ENCODE peak calls at places on chromosomes 1 and 21, in four cellular contexts. One of them, this sample, is unnamed.

GRCh38 chr1:201713093-201713810 is 115.7 kb upstream of the IPO9 start:
- DNase-seq in tibial nerve: peak
- DNase-seq in A549: peak
- DNase-seq in thyroid gland: peak
- DNase-seq in this sample: peak

GRCh38 chr1:235289859-235290739 is 37.9 kb downstream of the ARID4B start:
- DNase-seq in tibial nerve: no peak
- DNase-seq in A549: no peak
- DNase-seq in thyroid gland: no peak
- DNase-seq in this sample: no peak

GRCh38 chr21:39373634-39374033 is 24.7 kb upstream of the HMGN1 start:
- DNase-seq in tibial nerve: no peak
- DNase-seq in A549: no peak
- DNase-seq in thyroid gland: no peak
- DNase-seq in this sample: no peak

GRCh38 chr1:227399152-227399730 is 80.9 kb upstream of the CDC42BPA start:
- DNase-seq in tibial nerve: no peak
- DNase-seq in A549: no peak
- DNase-seq in thyroid gland: no peak
- DNase-seq in this sample: no peak

GRCh38 chr1:108000620-108001105 is 35.7 kb upstream of the VAV3 start:
- DNase-seq in tibial nerve: peak
- DNase-seq in A549: no peak
- DNase-seq in thyroid gland: peak
- DNase-seq in this sample: no peak

GRCh38 chr1:30727796-30728195 is 4.4 kb upstream of the MATN1 start:
- DNase-seq in tibial nerve: no peak
- DNase-seq in A549: no peak
- DNase-seq in thyroid gland: no peak
- DNase-seq in this sample: no peak

GRCh38 chr1:160669276-160669675 is 22.4 kb upstream of the SLAMF1 start:
- DNase-seq in tibial nerve: no peak
- DNase-seq in A549: no peak
- DNase-seq in thyroid gland: no peak
- DNase-seq in this sample: no peak

GRCh38 chr1:43608789-43609188 is 41.2 kb upstream of the KDM4A start:
- DNase-seq in tibial nerve: no peak
- DNase-seq in A549: no peak
- DNase-seq in thyroid gland: no peak
- DNase-seq in this sample: no peak

GRCh38 chr1:98059616-98060015 is 138.8 kb upstream of the DPYD start:
- DNase-seq in tibial nerve: no peak
- DNase-seq in A549: no peak
- DNase-seq in thyroid gland: no peak
- DNase-seq in this sample: no peak

GRCh38 chr1:163115887-163116286 is 46.7 kb downstream of the RGS4 start:
- DNase-seq in tibial nerve: no peak
- DNase-seq in A549: no peak
- DNase-seq in thyroid gland: no peak
- DNase-seq in this sample: no peak

GRCh38 chr1:178241057-178241456 is 147.2 kb downstream of the RASAL2 start:
- DNase-seq in tibial nerve: no peak
- DNase-seq in A549: no peak
- DNase-seq in thyroid gland: no peak
- DNase-seq in this sample: no peak

GRCh38 chr1:11787804-11788436 is 17.8 kb downstream of the MTHFR start:
- DNase-seq in tibial nerve: no peak
- DNase-seq in A549: no peak
- DNase-seq in thyroid gland: no peak
- DNase-seq in this sample: no peak

GRCh38 chr1:203173156-203173555 is 2.5 kb downstream of the MYBPH start:
- DNase-seq in tibial nerve: no peak
- DNase-seq in A549: no peak
- DNase-seq in thyroid gland: no peak
- DNase-seq in this sample: no peak

GRCh38 chr1:235079443-235079967 is 49.1 kb downstream of the TOMM20 start:
- DNase-seq in tibial nerve: no peak
- DNase-seq in A549: peak
- DNase-seq in thyroid gland: peak
- DNase-seq in this sample: peak

GRCh38 chr1:209435654-209436566 is 147.6 kb upstream of the CAMK1G start:
- DNase-seq in tibial nerve: peak
- DNase-seq in A549: peak
- DNase-seq in thyroid gland: peak
- DNase-seq in this sample: peak

GRCh38 chr1:221035680-221036153 is 156.5 kb downstream of the HLX start:
- DNase-seq in tibial nerve: no peak
- DNase-seq in A549: no peak
- DNase-seq in thyroid gland: no peak
- DNase-seq in this sample: no peak

GRCh38 chr1:91804546-91805023 is 81.4 kb downstream of the TGFBR3 start:
- DNase-seq in tibial nerve: no peak
- DNase-seq in A549: no peak
- DNase-seq in thyroid gland: no peak
- DNase-seq in this sample: peak

GRCh38 chr1:117683571-117684285 is 77.9 kb downstream of the TENT5C start:
- DNase-seq in tibial nerve: no peak
- DNase-seq in A549: no peak
- DNase-seq in thyroid gland: no peak
- DNase-seq in this sample: no peak

GRCh38 chr1:171805395-171806115 is 24.1 kb downstream of the METTL13 start:
- DNase-seq in tibial nerve: no peak
- DNase-seq in A549: no peak
- DNase-seq in thyroid gland: no peak
- DNase-seq in this sample: no peak

GRCh38 chr1:237249120-237249519 is 207.1 kb downstream of the RYR2 start:
- DNase-seq in tibial nerve: no peak
- DNase-seq in A549: no peak
- DNase-seq in thyroid gland: no peak
- DNase-seq in this sample: no peak

GRCh38 chr1:34019741-34020552 is 145.1 kb downstream of the CSMD2 start:
- DNase-seq in tibial nerve: no peak
- DNase-seq in A549: no peak
- DNase-seq in thyroid gland: no peak
- DNase-seq in this sample: no peak

GRCh38 chr1:110040548-110040947 is 6.1 kb downstream of the STRIP1 start:
- DNase-seq in tibial nerve: no peak
- DNase-seq in A549: no peak
- DNase-seq in thyroid gland: no peak
- DNase-seq in this sample: no peak

GRCh38 chr1:230112131-230112701 is 45.2 kb downstream of the GALNT2 start:
- DNase-seq in tibial nerve: no peak
- DNase-seq in A549: no peak
- DNase-seq in thyroid gland: peak
- DNase-seq in this sample: no peak

GRCh38 chr1:8323706-8324105 is 5.8 kb downstream of the SLC45A1 start:
- DNase-seq in tibial nerve: no peak
- DNase-seq in A549: no peak
- DNase-seq in thyroid gland: no peak
- DNase-seq in this sample: no peak

GRCh38 chr1:175207971-175208370 is 15.4 kb upstream of the KIAA0040 start:
- DNase-seq in tibial nerve: no peak
- DNase-seq in A549: no peak
- DNase-seq in thyroid gland: no peak
- DNase-seq in this sample: no peak

GRCh38 chr1:46193984-46194570 is 4.2 kb downstream of the POMGNT1 start:
- DNase-seq in tibial nerve: no peak
- DNase-seq in A549: no peak
- DNase-seq in thyroid gland: no peak
- DNase-seq in this sample: no peak

GRCh38 chr21:39184050-39184980 is 1.1 kb upstream of the PSMG1 start:
- DNase-seq in tibial nerve: no peak
- DNase-seq in A549: no peak
- DNase-seq in thyroid gland: no peak
- DNase-seq in this sample: no peak

GRCh38 chr1:29256979-29257804 is 20.9 kb downstream of the PTPRU start:
- DNase-seq in tibial nerve: no peak
- DNase-seq in A549: no peak
- DNase-seq in thyroid gland: peak
- DNase-seq in this sample: no peak

GRCh38 chr1:228921473-228921872 is 186.2 kb downstream of the RHOU start:
- DNase-seq in tibial nerve: no peak
- DNase-seq in A549: no peak
- DNase-seq in thyroid gland: no peak
- DNase-seq in this sample: no peak

GRCh38 chr1:238205045-238205662 is 314.4 kb upstream of the ZP4 start:
- DNase-seq in tibial nerve: no peak
- DNase-seq in A549: no peak
- DNase-seq in thyroid gland: no peak
- DNase-seq in this sample: no peak

GRCh38 chr1:159908255-159908905 is 8.4 kb upstream of the CFAP45 start:
- DNase-seq in tibial nerve: no peak
- DNase-seq in A549: no peak
- DNase-seq in thyroid gland: no peak
- DNase-seq in this sample: no peak

DNA sequence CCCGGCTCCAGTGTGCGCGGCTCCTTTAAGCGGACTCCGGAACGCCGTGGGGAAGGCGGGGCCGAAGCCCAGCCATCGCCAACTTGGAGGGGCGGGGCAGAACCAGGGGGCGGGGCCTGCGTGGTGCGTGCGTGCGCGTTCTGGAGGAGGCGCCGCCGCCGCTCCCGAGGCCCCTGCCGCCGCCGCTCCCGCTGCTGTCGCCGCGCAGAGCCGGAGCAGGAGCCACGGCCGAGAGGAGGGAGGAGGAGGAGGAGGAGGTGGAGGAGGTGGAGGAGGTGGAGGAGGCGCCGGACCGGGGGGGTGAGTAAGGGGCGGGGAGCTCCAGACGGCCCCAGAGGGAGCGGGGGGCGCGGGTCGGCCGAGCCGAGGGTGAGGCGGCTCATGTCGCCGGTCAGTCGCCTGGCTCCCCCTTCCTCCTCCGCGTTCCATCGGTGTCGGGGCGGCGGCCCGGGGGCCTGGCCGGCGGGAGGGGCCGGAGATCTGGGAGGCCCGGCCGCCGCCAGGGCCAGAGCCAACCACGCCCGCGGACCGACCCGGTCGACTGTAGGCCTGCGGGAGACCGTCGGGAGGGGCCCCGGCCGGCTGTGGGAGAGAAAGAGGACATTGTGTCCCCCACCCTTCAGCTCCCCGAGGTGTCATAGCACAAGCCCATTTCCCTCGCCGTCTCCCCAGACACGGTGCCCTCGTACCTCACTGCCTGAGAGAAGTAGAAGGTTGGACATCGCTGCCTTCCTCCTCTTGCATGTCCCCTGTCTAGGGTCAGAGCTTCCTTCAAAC is at the start of gene RAP1A:
- DNase-seq in tibial nerve: peak
- DNase-seq in A549: peak
- DNase-seq in thyroid gland: peak
- DNase-seq in this sample: peak
- TF ChIP-seq POLR2A in tibial nerve: peak
- TF ChIP-seq POLR2A in A549: peak
- TF ChIP-seq POLR2A in thyroid gland: peak
- TF ChIP-seq POLR2A in this sample: peak

DNA sequence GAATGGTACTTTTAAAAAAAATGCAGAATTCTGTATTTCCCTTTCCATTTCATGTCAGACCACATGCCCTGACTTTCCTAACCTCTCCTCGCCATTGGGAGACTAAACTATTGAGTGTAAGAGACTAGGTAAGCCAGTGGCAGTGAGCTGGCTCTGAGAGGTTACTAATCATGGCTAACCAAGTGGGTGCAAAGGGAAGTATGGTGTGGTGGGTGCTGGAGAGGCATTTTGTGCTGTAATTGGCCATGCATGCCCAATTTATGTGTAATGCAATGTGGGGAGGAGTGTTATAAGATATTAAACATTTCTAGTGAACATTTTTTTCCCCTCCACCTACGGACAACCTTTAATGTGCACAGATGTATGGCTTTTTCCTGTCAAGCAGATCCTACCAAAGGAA is 190.1 kb downstream of the LMO4 start:
- DNase-seq in tibial nerve: no peak
- DNase-seq in A549: no peak
- DNase-seq in thyroid gland: no peak
- DNase-seq in this sample: no peak
- TF ChIP-seq POLR2A in tibial nerve: no peak
- TF ChIP-seq POLR2A in A549: no peak
- TF ChIP-seq POLR2A in thyroid gland: no peak
- TF ChIP-seq POLR2A in this sample: no peak

GRCh38 chr1:44659566-44659965 is 14.7 kb downstream of the TMEM53 start:
- DNase-seq in tibial nerve: no peak
- DNase-seq in A549: no peak
- DNase-seq in thyroid gland: no peak
- DNase-seq in this sample: no peak
- TF ChIP-seq POLR2A in tibial nerve: no peak
- TF ChIP-seq POLR2A in A549: no peak
- TF ChIP-seq POLR2A in thyroid gland: no peak
- TF ChIP-seq POLR2A in this sample: no peak

GRCh38 chr1:207321045-207321789 is at the start of gene CD55:
- DNase-seq in tibial nerve: peak
- DNase-seq in A549: peak
- DNase-seq in thyroid gland: peak
- DNase-seq in this sample: peak
- TF ChIP-seq POLR2A in tibial nerve: peak
- TF ChIP-seq POLR2A in A549: peak
- TF ChIP-seq POLR2A in thyroid gland: peak
- TF ChIP-seq POLR2A in this sample: peak

GRCh38 chr21:44010429-44010828 is 1.7 kb upstream of the TRAPPC10 start:
- DNase-seq in tibial nerve: no peak
- DNase-seq in A549: no peak
- DNase-seq in thyroid gland: no peak
- DNase-seq in this sample: no peak

GRCh38 chr21:44013380-44014088 is 1.4 kb downstream of the TRAPPC10 start:
- DNase-seq in tibial nerve: no peak
- DNase-seq in A549: peak
- DNase-seq in thyroid gland: peak
- DNase-seq in this sample: peak

GRCh38 chr21:44011123-44011773 is 861 bp upstream of the TRAPPC10 start:
- DNase-seq in tibial nerve: no peak
- DNase-seq in A549: no peak
- DNase-seq in thyroid gland: peak
- DNase-seq in this sample: no peak

GRCh38 chr21:44012474-44013379 is 618 bp downstream of the TRAPPC10 start:
- DNase-seq in tibial nerve: peak
- DNase-seq in A549: peak
- DNase-seq in thyroid gland: peak
- DNase-seq in this sample: peak

GRCh38 chr21:44011774-44012473 is at the start of gene TRAPPC10:
- DNase-seq in tibial nerve: peak
- DNase-seq in A549: peak
- DNase-seq in thyroid gland: peak
- DNase-seq in this sample: peak
- TF ChIP-seq POLR2A in tibial nerve: peak
- TF ChIP-seq POLR2A in A549: peak
- TF ChIP-seq POLR2A in thyroid gland: peak
- TF ChIP-seq POLR2A in this sample: peak